ENCODE peak calls at places on chromosomes 3 and 15, in ten cellular contexts. L, Z, F, W, U, E, Q, B, T and J are unnamed samples.

GRCh38 chr3:186451371-186451770 is 89.3 kb upstream of the DGKG start:
- DNase-seq in L (no peak), Z (no peak), F (no peak), W (no peak), U (no peak), E (no peak), Q (no peak), B (no peak), T (no peak), J (no peak)

GRCh38 chr3:132486086-132486485 is 68.8 kb downstream of the DNAJC13 start:
- DNase-seq in L (no peak), Z (peak; percentile 83), F (no peak), W (no peak), U (no peak), E (no peak), Q (no peak), B (no peak), T (no peak), J (no peak)

GRCh38 chr3:14175383-14176037 is 2.9 kb downstream of the XPC start:
- DNase-seq in L (no peak), Z (no peak), F (peak; percentile 13), W (no peak), U (no peak), E (no peak), Q (peak; percentile 60), B (no peak), T (no peak), J (no peak)

GRCh38 chr3:174440741-174441587 is 418.2 kb upstream of the NAALADL2 start:
- DNase-seq in L (peak; percentile 93), Z (peak; percentile 94), F (peak; percentile 17), W (peak; percentile 48), U (peak; percentile 85), E (peak; percentile 85), Q (peak; percentile 61), B (peak; percentile 84), T (peak; percentile 88), J (peak; percentile 49)

GRCh38 chr3:107241217-107241616 is 136.0 kb upstream of the CCDC54 start:
- DNase-seq in L (peak; percentile 65), Z (peak; percentile 33), F (no peak), W (no peak), U (peak; percentile 7), E (peak; percentile 4), Q (no peak), B (no peak), T (peak; percentile 56), J (peak; percentile 2)

GRCh38 chr15:80160570-80161156 is 7.9 kb downstream of the FAH start:
- DNase-seq in L (peak; percentile 79), Z (peak; percentile 93), F (no peak), W (peak; percentile 33), U (peak; percentile 12), E (no peak), Q (peak; percentile 55), B (no peak), T (peak; percentile 79), J (peak; percentile 26)

GRCh38 chr3:127694467-127695215 is 21.9 kb downstream of the ABTB1 start:
- DNase-seq in L (peak; percentile 73), Z (no peak), F (peak; percentile 36), W (peak; percentile 18), U (peak; percentile 75), E (no peak), Q (peak; percentile 44), B (no peak), T (no peak), J (peak; percentile 16)

GRCh38 chr3:154851644-154852043 is 228.5 kb upstream of the MME start:
- DNase-seq in L (no peak), Z (no peak), F (no peak), W (no peak), U (no peak), E (no peak), Q (no peak), B (no peak), T (no peak), J (no peak)

GRCh38 chr15:66592505-66593218 is 26.9 kb upstream of the LCTL start:
- DNase-seq in L (no peak), Z (no peak), F (no peak), W (no peak), U (peak; percentile 26), E (no peak), Q (no peak), B (peak; percentile 16), T (no peak), J (no peak)

GRCh38 chr3:115852278-115852677 is 229.0 kb downstream of the GAP43 start:
- DNase-seq in L (no peak), Z (no peak), F (no peak), W (no peak), U (no peak), E (no peak), Q (no peak), B (no peak), T (no peak), J (no peak)

GRCh38 chr3:57544181-57545125 is at the start of gene DNAH12:
- DNase-seq in L (no peak), Z (peak; percentile 33), F (no peak), W (no peak), U (peak; percentile 88), E (peak; percentile 79), Q (no peak), B (peak; percentile 78), T (no peak), J (no peak)